ENCODE peak calls at places on chromosomes 5 and 9, in six cellular contexts. C is pancreas; M is heart right ventricle; D is CD8-positive, alpha-beta T cell; Z is uterus; N is Peyer's patch. F is an unnamed sample.

GRCh38 chr9:95284152-95284551 is 33.4 kb downstream of the FANCC start:
- DNase-seq in C (no peak), M (no peak), D (no peak), Z (no peak), N (no peak), F (no peak)

GRCh38 chr5:173758675-173759074 is 129.5 kb upstream of the CPEB4 start:
- DNase-seq in C (no peak), M (no peak), D (no peak), Z (no peak), N (no peak), F (no peak)

GRCh38 chr9:89810434-89810833 is 205.6 kb downstream of the GADD45G start:
- DNase-seq in C (no peak), M (no peak), D (no peak), Z (no peak), N (no peak), F (peak; percentile 43)

GRCh38 chr5:16666861-16667481 is 50.2 kb upstream of the RETREG1 start:
- DNase-seq in C (peak; percentile 44), M (peak; percentile 58), D (no peak), Z (no peak), N (no peak), F (no peak)

GRCh38 chr5:43039468-43040286 is 442 bp downstream of the ANXA2R start:
- DNase-seq in C (peak; percentile 50), M (peak; percentile 71), D (no peak), Z (peak; percentile 61), N (peak; percentile 75), F (no peak)

GRCh38 chr5:83548556-83548955 is 77.0 kb downstream of the VCAN start:
- DNase-seq in C (no peak), M (no peak), D (no peak), Z (no peak), N (no peak), F (no peak)

GRCh38 chr9:11868795-11869194 is 824.4 kb upstream of the TYRP1 start:
- DNase-seq in C (no peak), M (no peak), D (no peak), Z (no peak), N (no peak), F (no peak)

GRCh38 chr9:32525506-32525905 is 490 bp downstream of the RIGI start:
- DNase-seq in C (no peak), M (no peak), D (no peak), Z (no peak), N (no peak), F (no peak)

GRCh38 chr5:41112486-41113455 is 41.6 kb upstream of the MROH2B start:
- DNase-seq in C (no peak), M (no peak), D (no peak), Z (peak; percentile 22), N (no peak), F (no peak)

GRCh38 chr5:10892135-10892910 is 131.3 kb upstream of the DAP start:
- DNase-seq in C (no peak), M (no peak), D (no peak), Z (no peak), N (no peak), F (no peak)

GRCh38 chr9:73118898-73119554 is 32.6 kb upstream of the ANXA1 start:
- DNase-seq in C (no peak), M (no peak), D (no peak), Z (no peak), N (no peak), F (no peak)

GRCh38 chr5:5418764-5419163 is 3.7 kb upstream of the ICE1 start:
- DNase-seq in C (peak; percentile 26), M (no peak), D (no peak), Z (no peak), N (no peak), F (no peak)

GRCh38 chr9:134373269-134373668 is 47.0 kb downstream of the RXRA start:
- DNase-seq in C (no peak), M (no peak), D (no peak), Z (no peak), N (no peak), F (no peak)
- TF ChIP-seq CTCF in C (no peak), M (no peak), D (no peak), Z (no peak), N (no peak), F (no peak)

GRCh38 chr9:88783613-88784230 is 207.5 kb upstream of the S1PR3 start:
- DNase-seq in C (no peak), M (no peak), D (no peak), Z (no peak), N (no peak), F (no peak)
- H3K4me3 ChIP-seq in C (no peak overlapping the region), M (no peak overlapping the region), D (no peak overlapping the region), Z (no peak overlapping the region), N (no peak overlapping the region), F (no peak overlapping the region)

GRCh38 chr9:127549771-127550170 is 62.3 kb upstream of the STXBP1 start:
- DNase-seq in C (no peak), M (no peak), D (no peak), Z (no peak), N (no peak), F (no peak)
- H3K27ac ChIP-seq in C (peak overlapping the region; percentile 54), M (no peak overlapping the region), D (no peak overlapping the region), Z (no peak overlapping the region), N (no peak overlapping the region), F (peak overlapping the region; percentile 1)

DNA sequence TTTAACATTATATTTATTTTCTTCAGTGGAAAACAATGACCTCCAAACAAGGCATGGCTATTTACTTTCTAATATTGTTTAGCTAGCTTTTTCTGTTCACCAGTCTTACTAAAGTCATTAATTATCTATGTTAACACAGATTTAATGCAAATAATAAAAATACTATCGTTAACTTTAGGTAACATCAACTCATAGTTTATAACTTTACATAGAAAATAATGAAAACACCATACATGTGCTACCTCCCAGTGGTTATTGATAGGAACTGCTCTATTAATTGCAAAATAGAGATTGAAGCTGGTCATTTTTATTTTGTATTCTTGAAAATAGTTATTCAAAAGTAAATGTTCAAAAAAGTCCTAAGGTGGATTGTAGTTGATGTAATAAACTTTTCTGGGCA is 78.3 kb upstream of the HCN1 start:
- DNase-seq in C (no peak), M (no peak), D (no peak), Z (no peak), N (no peak), F (no peak)
- TF ChIP-seq CTCF in C (no peak), M (peak; percentile 36), D (no peak), Z (no peak), N (no peak), F (no peak)

F was measured in coronary artery.